ENCODE peak calls at places on chromosomes 3 and 15, in four cellular contexts. T is left ventricle myocardium inferior; E is stimulated activated CD4-positive, alpha-beta T cell treated with anti-CD3 and anti-CD28 coated beads, Interleukin-2, amount 100 ng/mL, for 24 hours; Z is NCI-H1092 treated with DMSO at 0.1 percent for 48 hours. K is an unnamed sample.

GRCh38 chr15:55356985-55357585 is 38.1 kb downstream of the PIGB start:
- DNase-seq in Z (no peak), T (no peak), E (no peak), K (no peak)

GRCh38 chr3:179450901-179451334 is 352 bp downstream of the GNB4 start:
- DNase-seq in Z (peak), T (no peak), E (peak), K (no peak)

GRCh38 chr3:146268535-146269219 is 17.8 kb upstream of the PLSCR4 start:
- DNase-seq in T (no peak), Z (no peak), E (no peak), K (no peak)

GRCh38 chr3:37096292-37096691 is 78.1 kb downstream of the LRRFIP2 start:
- DNase-seq in Z (no peak), E (no peak), T (no peak), K (no peak)

GRCh38 chr3:114310701-114311100 is 16.9 kb downstream of the TIGIT start:
- DNase-seq in E (no peak), Z (no peak), T (no peak), K (no peak)

GRCh38 chr3:157066335-157067071 is 93.4 kb downstream of the CCNL1 start:
- DNase-seq in T (no peak), E (no peak), Z (no peak), K (no peak)

GRCh38 chr15:74614744-74615312 is 808 bp upstream of the CLK3 start:
- DNase-seq in T (peak), E (peak), Z (peak), K (peak)

GRCh38 chr3:36606871-36607765 is 157.2 kb downstream of the DCLK3 start:
- DNase-seq in E (no peak), Z (peak), T (no peak), K (no peak)

GRCh38 chr3:8653800-8654408 is 9.3 kb upstream of the SSUH2 start:
- DNase-seq in Z (no peak), T (no peak), E (no peak), K (no peak)

GRCh38 chr15:101133181-101133460 is 118.7 kb downstream of the CHSY1 start:
- DNase-seq in Z (no peak), T (no peak), E (no peak), K (no peak)

GRCh38 chr15:63599401-63600000 is 2.3 kb downstream of the FBXL22 start:
- DNase-seq in T (peak), Z (peak), E (peak), K (no peak)